ENCODE peak calls at places on chromosomes 1 and 21, in nine cellular contexts. One of them, this sample, is unnamed.

GRCh38 chr21:33035147-33035546 is 9.4 kb downstream of the OLIG2 start:
- DNase-seq in stomach: no peak
- DNase-seq in tibial nerve: no peak
- DNase-seq in transverse colon: no peak
- DNase-seq in H1: no peak
- DNase-seq in esophagus muscularis mucosa: no peak
- DNase-seq in A549: no peak
- DNase-seq in ovary: no peak
- DNase-seq in sigmoid colon: peak; percentile 28
- DNase-seq in this sample: no peak

GRCh38 chr1:1090424-1091343 is 16.6 kb upstream of the RNF223 start:
- DNase-seq in tibial nerve: no peak
- DNase-seq in stomach: no peak
- DNase-seq in A549: no peak
- DNase-seq in sigmoid colon: no peak
- DNase-seq in transverse colon: peak; percentile 7
- DNase-seq in esophagus muscularis mucosa: no peak
- DNase-seq in ovary: no peak
- DNase-seq in H1: no peak
- DNase-seq in this sample: no peak

GRCh38 chr1:8115769-8116167 is 89.7 kb upstream of the ERRFI1 start:
- DNase-seq in sigmoid colon: no peak
- DNase-seq in A549: no peak
- DNase-seq in tibial nerve: no peak
- DNase-seq in stomach: no peak
- DNase-seq in esophagus muscularis mucosa: no peak
- DNase-seq in ovary: no peak
- DNase-seq in transverse colon: no peak
- DNase-seq in H1: no peak
- DNase-seq in this sample: peak; percentile 29

GRCh38 chr1:54604572-54605370 is 18.6 kb downstream of the FAM151A start:
- DNase-seq in stomach: no peak
- DNase-seq in sigmoid colon: peak; percentile 46
- DNase-seq in esophagus muscularis mucosa: no peak
- DNase-seq in ovary: no peak
- DNase-seq in H1: no peak
- DNase-seq in tibial nerve: no peak
- DNase-seq in A549: no peak
- DNase-seq in transverse colon: no peak
- DNase-seq in this sample: peak; percentile 46

GRCh38 chr1:8317647-8318360 is at the start of gene SLC45A1:
- DNase-seq in esophagus muscularis mucosa: no peak
- DNase-seq in H1: peak; percentile 85
- DNase-seq in sigmoid colon: peak; percentile 92
- DNase-seq in tibial nerve: peak; percentile 66
- DNase-seq in stomach: peak; percentile 82
- DNase-seq in ovary: peak; percentile 81
- DNase-seq in A549: peak; percentile 68
- DNase-seq in transverse colon: peak; percentile 80
- DNase-seq in this sample: no peak

GRCh38 chr1:113135460-113135859 is 62.5 kb downstream of the LRIG2 start:
- DNase-seq in sigmoid colon: no peak
- DNase-seq in esophagus muscularis mucosa: no peak
- DNase-seq in A549: no peak
- DNase-seq in tibial nerve: no peak
- DNase-seq in H1: no peak
- DNase-seq in stomach: no peak
- DNase-seq in transverse colon: no peak
- DNase-seq in ovary: no peak
- DNase-seq in this sample: no peak

GRCh38 chr1:98001764-98002163 is 80.9 kb upstream of the DPYD start:
- DNase-seq in ovary: no peak
- DNase-seq in A549: no peak
- DNase-seq in sigmoid colon: no peak
- DNase-seq in transverse colon: no peak
- DNase-seq in esophagus muscularis mucosa: no peak
- DNase-seq in stomach: no peak
- DNase-seq in H1: no peak
- DNase-seq in tibial nerve: no peak
- DNase-seq in this sample: no peak

GRCh38 chr1:97524211-97524610 is 396.6 kb downstream of the DPYD start:
- DNase-seq in tibial nerve: no peak
- DNase-seq in transverse colon: no peak
- DNase-seq in A549: no peak
- DNase-seq in ovary: no peak
- DNase-seq in stomach: no peak
- DNase-seq in sigmoid colon: no peak
- DNase-seq in esophagus muscularis mucosa: no peak
- DNase-seq in H1: no peak
- DNase-seq in this sample: no peak

GRCh38 chr1:184060316-184060715 is 8.8 kb downstream of the TSEN15 start:
- DNase-seq in H1: no peak
- DNase-seq in transverse colon: no peak
- DNase-seq in ovary: no peak
- DNase-seq in stomach: no peak
- DNase-seq in esophagus muscularis mucosa: no peak
- DNase-seq in A549: no peak
- DNase-seq in tibial nerve: no peak
- DNase-seq in sigmoid colon: no peak
- DNase-seq in this sample: no peak

GRCh38 chr1:226400519-226401406 is 7.1 kb downstream of the PARP1 start:
- DNase-seq in transverse colon: no peak
- DNase-seq in ovary: no peak
- DNase-seq in stomach: no peak
- DNase-seq in tibial nerve: no peak
- DNase-seq in H1: no peak
- DNase-seq in A549: no peak
- DNase-seq in esophagus muscularis mucosa: no peak
- DNase-seq in sigmoid colon: no peak
- DNase-seq in this sample: no peak

GRCh38 chr1:226404063-226404903 is 3.6 kb downstream of the PARP1 start:
- DNase-seq in ovary: no peak
- DNase-seq in H1: no peak
- DNase-seq in stomach: no peak
- DNase-seq in transverse colon: no peak
- DNase-seq in A549: no peak
- DNase-seq in tibial nerve: no peak
- DNase-seq in esophagus muscularis mucosa: no peak
- DNase-seq in sigmoid colon: no peak
- DNase-seq in this sample: peak; percentile 51

GRCh38 chr1:226403522-226404034 is 4.3 kb downstream of the PARP1 start:
- DNase-seq in transverse colon: no peak
- DNase-seq in stomach: no peak
- DNase-seq in A549: peak; percentile 71
- DNase-seq in tibial nerve: no peak
- DNase-seq in sigmoid colon: no peak
- DNase-seq in ovary: no peak
- DNase-seq in esophagus muscularis mucosa: no peak
- DNase-seq in H1: no peak
- DNase-seq in this sample: no peak

GRCh38 chr1:226401407-226402303 is 6.2 kb downstream of the PARP1 start:
- DNase-seq in stomach: no peak
- DNase-seq in ovary: no peak
- DNase-seq in tibial nerve: no peak
- DNase-seq in A549: no peak
- DNase-seq in sigmoid colon: no peak
- DNase-seq in H1: no peak
- DNase-seq in transverse colon: no peak
- DNase-seq in esophagus muscularis mucosa: no peak
- DNase-seq in this sample: no peak

DNA sequence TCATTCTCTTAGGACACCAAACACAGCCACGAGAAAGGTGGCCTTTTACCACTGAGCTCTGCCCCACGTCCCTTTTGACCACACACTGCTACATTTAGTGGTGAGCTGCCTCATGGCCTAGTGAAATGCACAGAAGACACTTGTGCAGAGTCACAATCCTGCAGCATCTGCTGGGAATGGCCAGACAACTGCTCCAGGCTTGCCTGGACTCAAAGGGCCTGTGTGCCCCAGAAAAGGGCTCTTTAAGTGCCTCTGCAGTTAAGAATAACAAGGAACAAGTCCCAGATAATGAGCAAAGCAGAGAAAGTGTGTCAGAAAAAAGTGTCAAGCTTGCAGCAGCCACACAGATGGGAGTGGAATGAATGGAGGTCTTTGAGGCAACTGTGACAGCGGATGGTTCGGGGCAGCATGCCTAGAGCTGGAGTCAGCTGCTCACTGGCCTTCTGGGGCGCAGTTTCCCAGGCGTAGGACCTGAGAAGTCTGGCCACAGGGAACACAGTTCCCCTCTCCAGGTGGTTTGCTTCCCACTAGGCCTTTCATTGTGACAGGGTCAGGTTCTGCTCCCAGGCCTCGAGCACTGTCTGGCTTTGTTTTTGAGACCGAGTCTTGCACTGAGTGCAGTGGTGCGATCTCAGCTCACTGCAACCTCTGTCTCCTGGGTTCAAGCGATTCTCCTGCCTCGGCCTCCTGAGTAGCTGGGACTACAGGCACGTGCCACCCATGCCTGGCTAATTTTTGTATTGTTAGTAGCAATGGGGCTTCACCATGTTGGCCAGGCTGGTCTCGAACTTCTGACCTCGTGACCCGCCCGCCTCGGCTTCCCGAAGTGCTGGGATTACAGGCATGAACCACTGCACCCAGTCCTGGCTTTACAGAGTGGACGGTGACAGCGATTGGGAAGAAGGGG is 5.0 kb downstream of the PARP1 start:
- DNase-seq in A549: no peak
- DNase-seq in ovary: no peak
- DNase-seq in esophagus muscularis mucosa: no peak
- DNase-seq in stomach: no peak
- DNase-seq in H1: no peak
- DNase-seq in transverse colon: no peak
- DNase-seq in tibial nerve: no peak
- DNase-seq in sigmoid colon: no peak
- DNase-seq in this sample: peak; percentile 32
- H3K4me3 ChIP-seq in A549: no peak overlapping the region
- H3K4me3 ChIP-seq in ovary: no peak overlapping the region
- H3K4me3 ChIP-seq in esophagus muscularis mucosa: no peak overlapping the region
- H3K4me3 ChIP-seq in stomach: no peak overlapping the region
- H3K4me3 ChIP-seq in H1: no peak overlapping the region
- H3K4me3 ChIP-seq in transverse colon: no peak overlapping the region
- H3K4me3 ChIP-seq in tibial nerve: no peak overlapping the region
- H3K4me3 ChIP-seq in sigmoid colon: no peak overlapping the region
- H3K4me3 ChIP-seq in this sample: no peak overlapping the region

DNA sequence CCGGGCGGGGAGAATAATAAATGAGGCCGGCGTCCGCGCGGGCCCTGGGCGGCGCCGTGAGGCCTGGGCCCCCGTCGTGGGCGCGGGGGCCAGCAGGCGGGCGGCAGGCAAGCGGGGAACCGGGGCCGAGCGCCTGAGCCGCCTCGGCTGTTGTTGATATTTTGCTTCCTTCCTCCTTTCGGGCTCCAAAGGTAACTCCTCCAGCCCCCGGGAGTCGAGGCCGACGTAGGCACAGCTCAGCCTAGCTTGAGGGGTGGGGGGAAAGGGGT is at the start of gene MEF2D:
- DNase-seq in tibial nerve: no peak
- DNase-seq in esophagus muscularis mucosa: no peak
- DNase-seq in transverse colon: no peak
- DNase-seq in stomach: no peak
- DNase-seq in A549: no peak
- DNase-seq in ovary: no peak
- DNase-seq in sigmoid colon: no peak
- DNase-seq in H1: no peak
- DNase-seq in this sample: no peak
- TF ChIP-seq EP300 in tibial nerve: no peak
- TF ChIP-seq EP300 in esophagus muscularis mucosa: no peak
- TF ChIP-seq EP300 in transverse colon: no peak
- TF ChIP-seq EP300 in stomach: no peak
- TF ChIP-seq EP300 in A549: no peak
- TF ChIP-seq EP300 in ovary: no peak
- TF ChIP-seq EP300 in sigmoid colon: no peak
- TF ChIP-seq EP300 in H1: no peak
- TF ChIP-seq EP300 in this sample: no peak

GRCh38 chr1:19313636-19313959 is 1.5 kb downstream of the SLC66A1 start:
- DNase-seq in esophagus muscularis mucosa: no peak
- DNase-seq in A549: no peak
- DNase-seq in transverse colon: no peak
- DNase-seq in tibial nerve: no peak
- DNase-seq in ovary: no peak
- DNase-seq in stomach: no peak
- DNase-seq in sigmoid colon: no peak
- DNase-seq in H1: no peak
- DNase-seq in this sample: no peak
- H3K4me3 ChIP-seq in esophagus muscularis mucosa: no peak overlapping the region
- H3K4me3 ChIP-seq in A549: no peak overlapping the region
- H3K4me3 ChIP-seq in transverse colon: no peak overlapping the region
- H3K4me3 ChIP-seq in tibial nerve: no peak overlapping the region
- H3K4me3 ChIP-seq in ovary: no peak overlapping the region
- H3K4me3 ChIP-seq in stomach: no peak overlapping the region
- H3K4me3 ChIP-seq in sigmoid colon: no peak overlapping the region
- H3K4me3 ChIP-seq in H1: no peak overlapping the region
- H3K4me3 ChIP-seq in this sample: no peak overlapping the region

DNA sequence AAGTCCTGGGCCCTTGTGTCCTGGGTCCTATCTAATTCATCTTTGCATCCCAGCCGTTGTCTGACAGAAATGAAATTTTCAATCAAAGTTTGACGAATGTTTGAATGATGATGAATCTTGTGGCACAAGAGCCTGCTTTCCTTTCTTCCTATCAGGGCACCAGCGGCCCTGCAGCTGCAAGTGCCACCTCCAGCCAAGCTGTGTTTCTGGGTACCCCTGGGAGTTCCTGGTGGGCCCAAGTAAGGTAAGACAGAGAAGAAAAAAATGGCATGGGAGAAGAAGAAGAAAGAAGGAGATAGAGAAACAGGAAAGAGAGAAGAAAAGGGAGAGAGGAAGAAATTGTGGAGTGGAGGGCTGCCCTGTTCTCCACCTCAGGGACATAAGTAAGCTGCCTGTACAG is 782.1 kb upstream of the TPTE start:
- DNase-seq in ovary: no peak
- DNase-seq in transverse colon: no peak
- DNase-seq in H1: no peak
- DNase-seq in esophagus muscularis mucosa: peak; percentile 91
- DNase-seq in A549: no peak
- DNase-seq in sigmoid colon: no peak
- DNase-seq in stomach: no peak
- DNase-seq in tibial nerve: no peak
- DNase-seq in this sample: no peak
- TF ChIP-seq EP300 in ovary: no peak
- TF ChIP-seq EP300 in transverse colon: no peak
- TF ChIP-seq EP300 in H1: no peak
- TF ChIP-seq EP300 in esophagus muscularis mucosa: no peak
- TF ChIP-seq EP300 in A549: no peak
- TF ChIP-seq EP300 in sigmoid colon: no peak
- TF ChIP-seq EP300 in stomach: no peak
- TF ChIP-seq EP300 in tibial nerve: no peak
- TF ChIP-seq EP300 in this sample: no peak

GRCh38 chr1:226404904-226405222 is 3.0 kb downstream of the PARP1 start:
- DNase-seq in stomach: no peak
- DNase-seq in A549: no peak
- DNase-seq in esophagus muscularis mucosa: no peak
- DNase-seq in sigmoid colon: no peak
- DNase-seq in transverse colon: no peak
- DNase-seq in tibial nerve: no peak
- DNase-seq in H1: peak; percentile 66
- DNase-seq in ovary: no peak
- DNase-seq in this sample: no peak
- H3K4me3 ChIP-seq in stomach: no peak overlapping the region
- H3K4me3 ChIP-seq in A549: no peak overlapping the region
- H3K4me3 ChIP-seq in esophagus muscularis mucosa: no peak overlapping the region
- H3K4me3 ChIP-seq in sigmoid colon: no peak overlapping the region
- H3K4me3 ChIP-seq in transverse colon: no peak overlapping the region
- H3K4me3 ChIP-seq in tibial nerve: no peak overlapping the region
- H3K4me3 ChIP-seq in H1: peak overlapping the region; percentile 1
- H3K4me3 ChIP-seq in ovary: no peak overlapping the region
- H3K4me3 ChIP-seq in this sample: no peak overlapping the region